ENCODE peak calls at places on chromosome 9, in four cellular contexts. One of them, this sample, is unnamed.

GRCh38 chr9:3525088-3525835 is 539 bp downstream of the RFX3 start:
- DNase-seq in K562: no peak
- DNase-seq in IMR-90: no peak
- DNase-seq in HepG2: no peak
- DNase-seq in this sample: peak

GRCh38 chr9:4237748-4238511 is 61.9 kb downstream of the GLIS3 start:
- DNase-seq in IMR-90: no peak
- DNase-seq in HepG2: no peak
- DNase-seq in K562: no peak
- DNase-seq in this sample: no peak

GRCh38 chr9:113376634-113377531 is at the start of gene HDHD3:
- DNase-seq in IMR-90: peak
- DNase-seq in HepG2: peak
- DNase-seq in K562: peak
- DNase-seq in this sample: peak

GRCh38 chr9:21070171-21070571 is 7.6 kb downstream of the IFNB1 start:
- DNase-seq in K562: no peak
- DNase-seq in IMR-90: peak
- DNase-seq in HepG2: no peak
- DNase-seq in this sample: no peak

GRCh38 chr9:99143661-99144060 is 38.7 kb downstream of the TGFBR1 start:
- DNase-seq in K562: no peak
- DNase-seq in IMR-90: no peak
- DNase-seq in HepG2: no peak
- DNase-seq in this sample: no peak

GRCh38 chr9:98707158-98708102 is 1.3 kb downstream of the GABBR2 start:
- DNase-seq in IMR-90: peak
- DNase-seq in HepG2: peak
- DNase-seq in K562: peak
- DNase-seq in this sample: peak

GRCh38 chr9:129898205-129898604 is 62.9 kb downstream of the USP20 start:
- DNase-seq in IMR-90: no peak
- DNase-seq in K562: peak
- DNase-seq in HepG2: no peak
- DNase-seq in this sample: no peak

GRCh38 chr9:113477058-113477457 is 13.5 kb downstream of the RGS3 start:
- DNase-seq in K562: no peak
- DNase-seq in IMR-90: no peak
- DNase-seq in HepG2: no peak
- DNase-seq in this sample: no peak

GRCh38 chr9:123715258-123715657 is 214.7 kb downstream of the DENND1A start:
- DNase-seq in K562: no peak
- DNase-seq in IMR-90: no peak
- DNase-seq in HepG2: no peak
- DNase-seq in this sample: no peak

GRCh38 chr9:91986248-91986647 is 36.2 kb upstream of the ROR2 start:
- DNase-seq in IMR-90: peak
- DNase-seq in K562: no peak
- DNase-seq in HepG2: no peak
- DNase-seq in this sample: no peak

GRCh38 chr9:97930972-97931371 is 7.0 kb downstream of the HEMGN start:
- DNase-seq in IMR-90: no peak
- DNase-seq in K562: no peak
- DNase-seq in HepG2: no peak
- DNase-seq in this sample: no peak

GRCh38 chr9:90600029-90600428 is 42.6 kb downstream of the DIRAS2 start:
- DNase-seq in IMR-90: no peak
- DNase-seq in K562: no peak
- DNase-seq in HepG2: no peak
- DNase-seq in this sample: no peak

GRCh38 chr9:131875828-131876485 is 136.1 kb upstream of the RAPGEF1 start:
- DNase-seq in K562: no peak
- DNase-seq in IMR-90: peak
- DNase-seq in HepG2: no peak
- DNase-seq in this sample: no peak
- TF ChIP-seq USF2 in K562: no peak
- TF ChIP-seq USF2 in IMR-90: no peak
- TF ChIP-seq USF2 in HepG2: no peak
- TF ChIP-seq USF2 in this sample: no peak

GRCh38 chr9:131715906-131716305 is 24.0 kb downstream of the RAPGEF1 start:
- DNase-seq in HepG2: no peak
- DNase-seq in IMR-90: no peak
- DNase-seq in K562: no peak
- DNase-seq in this sample: no peak
- H3K27ac ChIP-seq in HepG2: no peak
- H3K27ac ChIP-seq in IMR-90: no peak
- H3K27ac ChIP-seq in K562: no peak
- H3K27ac ChIP-seq in this sample: no peak

DNA sequence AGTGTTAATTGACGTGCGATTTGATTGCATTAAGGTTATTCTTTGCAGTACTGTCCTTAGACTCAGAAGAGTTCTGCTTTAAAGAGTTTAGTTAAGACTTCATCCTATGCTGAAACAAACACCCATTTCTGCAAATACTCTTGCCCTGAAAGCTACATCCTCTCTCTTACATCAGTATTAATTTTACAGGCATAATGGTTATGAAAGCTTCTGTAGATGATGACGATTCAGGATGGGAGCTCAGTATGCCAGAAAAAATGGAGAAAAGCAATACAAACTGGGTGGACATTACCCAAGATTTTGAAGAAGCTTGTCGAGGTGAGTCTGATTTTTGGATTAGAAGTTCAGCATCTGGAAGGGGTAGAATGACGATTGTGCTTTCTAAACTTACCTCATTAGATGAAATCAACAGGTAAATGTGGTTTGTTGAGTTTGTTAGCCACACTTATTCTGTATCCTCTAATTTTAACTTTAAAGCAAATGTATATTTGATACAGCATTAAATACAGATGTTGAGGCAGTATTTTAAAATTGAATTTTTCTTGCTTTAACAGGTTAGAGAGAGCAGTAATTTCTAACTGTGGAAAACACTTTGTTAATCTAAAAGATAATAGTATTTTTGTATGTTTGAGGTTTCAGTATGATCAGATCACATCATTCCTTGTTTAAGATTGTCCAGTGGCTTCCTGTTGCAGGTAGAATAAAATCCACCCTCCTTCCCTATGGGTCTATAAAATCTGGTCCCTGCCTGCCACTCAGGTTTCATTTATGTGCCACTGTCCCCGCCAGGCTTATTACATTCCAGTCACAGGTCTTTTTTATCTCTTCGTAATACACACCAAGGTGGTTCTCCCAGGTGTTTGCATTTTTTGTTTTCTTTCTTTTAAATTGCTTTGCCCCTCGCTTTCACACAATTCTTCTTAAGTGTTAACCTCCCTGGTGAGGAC is 1.3 kb downstream of the NAA35 start:
- DNase-seq in HepG2: no peak
- DNase-seq in K562: no peak
- DNase-seq in IMR-90: no peak
- DNase-seq in this sample: no peak
- H3K9ac ChIP-seq in HepG2: peak
- H3K9ac ChIP-seq in K562: peak
- H3K9ac ChIP-seq in IMR-90: peak
- H3K9ac ChIP-seq in this sample: peak

GRCh38 chr9:84297162-84297821 is 43.3 kb downstream of the SLC28A3 start:
- DNase-seq in HepG2: no peak
- DNase-seq in K562: no peak
- DNase-seq in IMR-90: peak
- DNase-seq in this sample: no peak
- TF ChIP-seq USF2 in HepG2: no peak
- TF ChIP-seq USF2 in K562: no peak
- TF ChIP-seq USF2 in IMR-90: peak
- TF ChIP-seq USF2 in this sample: no peak

DNA sequence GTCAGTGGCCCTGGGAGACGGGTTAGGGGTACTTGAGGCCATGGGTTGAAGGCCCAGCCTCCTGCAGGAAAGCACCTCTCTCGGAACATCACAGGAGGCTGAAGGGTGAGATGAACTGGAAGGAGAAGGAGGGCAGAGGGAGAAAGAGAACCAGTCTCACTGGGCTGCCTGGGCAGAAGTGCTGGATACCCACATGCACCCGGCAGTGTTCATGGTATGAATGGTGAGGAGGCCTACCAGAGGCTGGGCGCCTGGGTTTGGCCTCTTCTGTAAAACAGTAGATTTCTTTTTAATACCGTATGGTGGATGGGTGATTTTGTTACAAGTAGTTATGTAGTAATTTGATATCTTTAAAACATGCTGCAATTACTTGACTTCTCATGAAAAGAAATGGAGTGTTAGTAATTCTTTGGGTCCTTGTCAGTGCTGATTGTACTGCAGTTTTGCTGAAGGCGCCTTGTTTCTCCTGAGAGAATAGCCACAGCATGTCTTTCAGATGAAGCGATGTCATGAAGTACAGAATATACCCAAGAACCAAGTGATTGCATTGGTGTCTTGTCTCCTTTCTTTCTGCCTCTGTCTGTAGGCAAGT is 258.6 kb downstream of the FANCC start:
- DNase-seq in HepG2: no peak
- DNase-seq in IMR-90: peak
- DNase-seq in K562: no peak
- DNase-seq in this sample: no peak
- H3K27ac ChIP-seq in HepG2: peak
- H3K27ac ChIP-seq in IMR-90: peak
- H3K27ac ChIP-seq in K562: no peak
- H3K27ac ChIP-seq in this sample: no peak

This sample was measured in SK-N-SH.